ENCODE peak calls at places on chromosomes 1 and 21, in seven cellular contexts. One of them, this sample, is unnamed.

GRCh38 chr1:219271914-219272545 is 98.4 kb downstream of the LYPLAL1 start:
- DNase-seq in hepatic stellate cell: no peak
- DNase-seq in heart left ventricle: no peak
- DNase-seq in AG08396: peak; percentile 5
- DNase-seq in stimulated activated CD8-positive, alpha-beta memory T cell treated with anti-CD3 and anti-CD28 coated beads, Interleukin-7, amount 100 ng/mL, for 24 hours: no peak
- DNase-seq in AG04450: no peak
- DNase-seq in kidney tubule cell: peak; percentile 40
- DNase-seq in this sample: no peak

GRCh38 chr1:179042087-179042486 is 16.4 kb downstream of the FAM20B start:
- DNase-seq in hepatic stellate cell: no peak
- DNase-seq in heart left ventricle: no peak
- DNase-seq in AG08396: no peak
- DNase-seq in stimulated activated CD8-positive, alpha-beta memory T cell treated with anti-CD3 and anti-CD28 coated beads, Interleukin-7, amount 100 ng/mL, for 24 hours: no peak
- DNase-seq in AG04450: no peak
- DNase-seq in kidney tubule cell: no peak
- DNase-seq in this sample: no peak

GRCh38 chr1:79896136-79896535 is 889.6 kb upstream of the ADGRL4 start:
- DNase-seq in hepatic stellate cell: no peak
- DNase-seq in heart left ventricle: no peak
- DNase-seq in AG08396: no peak
- DNase-seq in stimulated activated CD8-positive, alpha-beta memory T cell treated with anti-CD3 and anti-CD28 coated beads, Interleukin-7, amount 100 ng/mL, for 24 hours: no peak
- DNase-seq in AG04450: no peak
- DNase-seq in kidney tubule cell: no peak
- DNase-seq in this sample: no peak

GRCh38 chr1:113617438-113618141 is 141.7 kb downstream of the PHTF1 start:
- DNase-seq in hepatic stellate cell: no peak
- DNase-seq in heart left ventricle: no peak
- DNase-seq in AG08396: peak; percentile 5
- DNase-seq in stimulated activated CD8-positive, alpha-beta memory T cell treated with anti-CD3 and anti-CD28 coated beads, Interleukin-7, amount 100 ng/mL, for 24 hours: no peak
- DNase-seq in AG04450: no peak
- DNase-seq in kidney tubule cell: peak; percentile 48
- DNase-seq in this sample: no peak

GRCh38 chr1:33420870-33421775 is 9.8 kb downstream of the PHC2 start:
- DNase-seq in hepatic stellate cell: peak; percentile 41
- DNase-seq in heart left ventricle: no peak
- DNase-seq in AG08396: no peak
- DNase-seq in stimulated activated CD8-positive, alpha-beta memory T cell treated with anti-CD3 and anti-CD28 coated beads, Interleukin-7, amount 100 ng/mL, for 24 hours: no peak
- DNase-seq in AG04450: no peak
- DNase-seq in kidney tubule cell: peak; percentile 50
- DNase-seq in this sample: no peak

GRCh38 chr1:46203738-46204405 is 738 bp downstream of the LURAP1 start:
- DNase-seq in hepatic stellate cell: no peak
- DNase-seq in heart left ventricle: no peak
- DNase-seq in AG08396: peak; percentile 41
- DNase-seq in stimulated activated CD8-positive, alpha-beta memory T cell treated with anti-CD3 and anti-CD28 coated beads, Interleukin-7, amount 100 ng/mL, for 24 hours: no peak
- DNase-seq in AG04450: no peak
- DNase-seq in kidney tubule cell: no peak
- DNase-seq in this sample: no peak

GRCh38 chr1:25650219-25650576 is 33.6 kb downstream of the MAN1C1 start:
- DNase-seq in hepatic stellate cell: no peak
- DNase-seq in heart left ventricle: no peak
- DNase-seq in AG08396: no peak
- DNase-seq in stimulated activated CD8-positive, alpha-beta memory T cell treated with anti-CD3 and anti-CD28 coated beads, Interleukin-7, amount 100 ng/mL, for 24 hours: no peak
- DNase-seq in AG04450: no peak
- DNase-seq in kidney tubule cell: no peak
- DNase-seq in this sample: no peak

GRCh38 chr1:109314805-109315204 is 8.0 kb upstream of the MYBPHL start:
- DNase-seq in hepatic stellate cell: no peak
- DNase-seq in heart left ventricle: no peak
- DNase-seq in AG08396: no peak
- DNase-seq in stimulated activated CD8-positive, alpha-beta memory T cell treated with anti-CD3 and anti-CD28 coated beads, Interleukin-7, amount 100 ng/mL, for 24 hours: no peak
- DNase-seq in AG04450: no peak
- DNase-seq in kidney tubule cell: no peak
- DNase-seq in this sample: no peak

GRCh38 chr21:44294391-44295162 is 5.3 kb upstream of the PFKL start:
- DNase-seq in hepatic stellate cell: peak; percentile 62
- DNase-seq in heart left ventricle: peak; percentile 86
- DNase-seq in AG08396: peak; percentile 77
- DNase-seq in stimulated activated CD8-positive, alpha-beta memory T cell treated with anti-CD3 and anti-CD28 coated beads, Interleukin-7, amount 100 ng/mL, for 24 hours: no peak
- DNase-seq in AG04450: no peak
- DNase-seq in kidney tubule cell: no peak
- DNase-seq in this sample: no peak

GRCh38 chr1:214004014-214004413 is 16.2 kb downstream of the PROX1 start:
- DNase-seq in hepatic stellate cell: no peak
- DNase-seq in heart left ventricle: no peak
- DNase-seq in AG08396: no peak
- DNase-seq in stimulated activated CD8-positive, alpha-beta memory T cell treated with anti-CD3 and anti-CD28 coated beads, Interleukin-7, amount 100 ng/mL, for 24 hours: no peak
- DNase-seq in AG04450: no peak
- DNase-seq in kidney tubule cell: no peak
- DNase-seq in this sample: no peak

GRCh38 chr21:43304206-43304605 is 122.7 kb downstream of the SIK1 start:
- DNase-seq in hepatic stellate cell: no peak
- DNase-seq in heart left ventricle: no peak
- DNase-seq in AG08396: no peak
- DNase-seq in stimulated activated CD8-positive, alpha-beta memory T cell treated with anti-CD3 and anti-CD28 coated beads, Interleukin-7, amount 100 ng/mL, for 24 hours: no peak
- DNase-seq in AG04450: no peak
- DNase-seq in kidney tubule cell: no peak
- DNase-seq in this sample: no peak

GRCh38 chr1:160437432-160438319 is 37.3 kb downstream of the VANGL2 start:
- DNase-seq in hepatic stellate cell: no peak
- DNase-seq in heart left ventricle: no peak
- DNase-seq in AG08396: no peak
- DNase-seq in stimulated activated CD8-positive, alpha-beta memory T cell treated with anti-CD3 and anti-CD28 coated beads, Interleukin-7, amount 100 ng/mL, for 24 hours: no peak
- DNase-seq in AG04450: no peak
- DNase-seq in kidney tubule cell: no peak
- DNase-seq in this sample: no peak

GRCh38 chr1:115545791-115546733 is 95.7 kb upstream of the VANGL1 start:
- DNase-seq in hepatic stellate cell: peak; percentile 85
- DNase-seq in heart left ventricle: peak; percentile 25
- DNase-seq in AG08396: peak; percentile 85
- DNase-seq in stimulated activated CD8-positive, alpha-beta memory T cell treated with anti-CD3 and anti-CD28 coated beads, Interleukin-7, amount 100 ng/mL, for 24 hours: no peak
- DNase-seq in AG04450: peak; percentile 83
- DNase-seq in kidney tubule cell: peak; percentile 99
- DNase-seq in this sample: peak; percentile 78

GRCh38 chr21:45539046-45539795 is 3.0 kb downstream of the SLC19A1 start:
- DNase-seq in hepatic stellate cell: no peak
- DNase-seq in heart left ventricle: peak; percentile 7
- DNase-seq in AG08396: no peak
- DNase-seq in stimulated activated CD8-positive, alpha-beta memory T cell treated with anti-CD3 and anti-CD28 coated beads, Interleukin-7, amount 100 ng/mL, for 24 hours: no peak
- DNase-seq in AG04450: no peak
- DNase-seq in kidney tubule cell: no peak
- DNase-seq in this sample: no peak

GRCh38 chr1:87765686-87766085 is 437.0 kb downstream of the LMO4 start:
- DNase-seq in hepatic stellate cell: peak; percentile 24
- DNase-seq in heart left ventricle: no peak
- DNase-seq in AG08396: no peak
- DNase-seq in stimulated activated CD8-positive, alpha-beta memory T cell treated with anti-CD3 and anti-CD28 coated beads, Interleukin-7, amount 100 ng/mL, for 24 hours: no peak
- DNase-seq in AG04450: no peak
- DNase-seq in kidney tubule cell: peak; percentile 62
- DNase-seq in this sample: no peak

GRCh38 chr1:228087771-228088251 is 5.3 kb downstream of the ARF1 start:
- DNase-seq in hepatic stellate cell: peak; percentile 64
- DNase-seq in heart left ventricle: no peak
- DNase-seq in AG08396: peak; percentile 52
- DNase-seq in stimulated activated CD8-positive, alpha-beta memory T cell treated with anti-CD3 and anti-CD28 coated beads, Interleukin-7, amount 100 ng/mL, for 24 hours: no peak
- DNase-seq in AG04450: no peak
- DNase-seq in kidney tubule cell: peak; percentile 86
- DNase-seq in this sample: no peak

GRCh38 chr1:24932284-24932683 is 2.2 kb upstream of the RUNX3 start:
- DNase-seq in hepatic stellate cell: peak; percentile 80
- DNase-seq in heart left ventricle: peak; percentile 25
- DNase-seq in AG08396: peak; percentile 89
- DNase-seq in stimulated activated CD8-positive, alpha-beta memory T cell treated with anti-CD3 and anti-CD28 coated beads, Interleukin-7, amount 100 ng/mL, for 24 hours: no peak
- DNase-seq in AG04450: no peak
- DNase-seq in kidney tubule cell: peak; percentile 22
- DNase-seq in this sample: no peak

GRCh38 chr1:18907914-18908845 is 5.8 kb upstream of the ALDH4A1 start:
- DNase-seq in hepatic stellate cell: no peak
- DNase-seq in heart left ventricle: no peak
- DNase-seq in AG08396: no peak
- DNase-seq in stimulated activated CD8-positive, alpha-beta memory T cell treated with anti-CD3 and anti-CD28 coated beads, Interleukin-7, amount 100 ng/mL, for 24 hours: no peak
- DNase-seq in AG04450: no peak
- DNase-seq in kidney tubule cell: no peak
- DNase-seq in this sample: no peak

GRCh38 chr1:162276493-162276892 is 100.2 kb downstream of the SPATA46 start:
- DNase-seq in hepatic stellate cell: peak; percentile 12
- DNase-seq in heart left ventricle: no peak
- DNase-seq in AG08396: peak; percentile 37
- DNase-seq in stimulated activated CD8-positive, alpha-beta memory T cell treated with anti-CD3 and anti-CD28 coated beads, Interleukin-7, amount 100 ng/mL, for 24 hours: no peak
- DNase-seq in AG04450: no peak
- DNase-seq in kidney tubule cell: peak; percentile 40
- DNase-seq in this sample: peak; percentile 20